ENCODE peak calls at places on chromosome 15, in four cellular contexts. One of them, this sample, is unnamed.

GRCh38 chr15:82571722-82572222 is 31.5 kb upstream of the RPS17 start:
- DNase-seq in uterus: peak; percentile 77
- DNase-seq in prostate gland: peak; percentile 18
- DNase-seq in sigmoid colon: peak; percentile 92
- DNase-seq in this sample: peak; percentile 55

GRCh38 chr15:51678081-51678480 is 3.2 kb upstream of the SCG3 start:
- DNase-seq in uterus: no peak
- DNase-seq in prostate gland: no peak
- DNase-seq in sigmoid colon: no peak
- DNase-seq in this sample: no peak

GRCh38 chr15:94412979-94413741 is 181.8 kb downstream of the MCTP2 start:
- DNase-seq in uterus: no peak
- DNase-seq in prostate gland: no peak
- DNase-seq in sigmoid colon: no peak
- DNase-seq in this sample: no peak

GRCh38 chr15:75043509-75044257 is 20.3 kb downstream of the PPCDC start:
- DNase-seq in uterus: peak; percentile 95
- DNase-seq in prostate gland: peak; percentile 47
- DNase-seq in sigmoid colon: peak; percentile 98
- DNase-seq in this sample: peak; percentile 32

GRCh38 chr15:40957581-40958051 is 4.3 kb downstream of the CHAC1 start:
- DNase-seq in uterus: no peak
- DNase-seq in prostate gland: peak; percentile 76
- DNase-seq in sigmoid colon: peak; percentile 96
- DNase-seq in this sample: no peak

GRCh38 chr15:57391537-57391936 is 15.2 kb downstream of the CGNL1 start:
- DNase-seq in uterus: no peak
- DNase-seq in prostate gland: no peak
- DNase-seq in sigmoid colon: no peak
- DNase-seq in this sample: no peak

GRCh38 chr15:73284073-73284472 is 84.7 kb downstream of the HCN4 start:
- DNase-seq in uterus: no peak
- DNase-seq in prostate gland: no peak
- DNase-seq in sigmoid colon: no peak
- DNase-seq in this sample: no peak

GRCh38 chr15:81752149-81752942 is 293.5 kb downstream of the MEX3B start:
- DNase-seq in uterus: peak; percentile 40
- DNase-seq in prostate gland: peak; percentile 45
- DNase-seq in sigmoid colon: peak; percentile 76
- DNase-seq in this sample: no peak

GRCh38 chr15:28876131-28876844 is 9.5 kb upstream of the APBA2 start:
- DNase-seq in uterus: no peak
- DNase-seq in prostate gland: no peak
- DNase-seq in sigmoid colon: no peak
- DNase-seq in this sample: no peak

GRCh38 chr15:62824111-62824737 is 218.3 kb upstream of the TPM1 start:
- DNase-seq in uterus: no peak
- DNase-seq in prostate gland: no peak
- DNase-seq in sigmoid colon: no peak
- DNase-seq in this sample: peak; percentile 31

GRCh38 chr15:35206060-35206675 is 121.1 kb upstream of the NANOGP8 start:
- DNase-seq in uterus: no peak
- DNase-seq in prostate gland: no peak
- DNase-seq in sigmoid colon: no peak
- DNase-seq in this sample: no peak

GRCh38 chr15:50098576-50098975 is 20.5 kb downstream of the ATP8B4 start:
- DNase-seq in uterus: no peak
- DNase-seq in prostate gland: no peak
- DNase-seq in sigmoid colon: no peak
- DNase-seq in this sample: no peak

GRCh38 chr15:34609658-34610057 is 26.2 kb upstream of the GOLGA8B start:
- DNase-seq in uterus: no peak
- DNase-seq in prostate gland: no peak
- DNase-seq in sigmoid colon: no peak
- DNase-seq in this sample: no peak

GRCh38 chr15:32933241-32933640 is 215.4 kb downstream of the GREM1 start:
- DNase-seq in uterus: no peak
- DNase-seq in prostate gland: no peak
- DNase-seq in sigmoid colon: no peak
- DNase-seq in this sample: no peak

GRCh38 chr15:96703794-96704550 is 373.5 kb downstream of the NR2F2 start:
- DNase-seq in uterus: no peak
- DNase-seq in prostate gland: no peak
- DNase-seq in sigmoid colon: no peak
- DNase-seq in this sample: no peak

GRCh38 chr15:79292011-79292410 is 9.5 kb downstream of the ANKRD34C start:
- DNase-seq in uterus: no peak
- DNase-seq in prostate gland: no peak
- DNase-seq in sigmoid colon: no peak
- DNase-seq in this sample: no peak

GRCh38 chr15:100220058-100220728 is 121.6 kb downstream of the ADAMTS17 start:
- DNase-seq in uterus: no peak
- DNase-seq in prostate gland: no peak
- DNase-seq in sigmoid colon: no peak
- DNase-seq in this sample: no peak

GRCh38 chr15:72341361-72341760 is 21.4 kb upstream of the CELF6 start:
- DNase-seq in uterus: no peak
- DNase-seq in prostate gland: no peak
- DNase-seq in sigmoid colon: no peak
- DNase-seq in this sample: no peak

GRCh38 chr15:58260911-58261267 is 122.7 kb downstream of the AQP9 start:
- DNase-seq in uterus: no peak
- DNase-seq in prostate gland: no peak
- DNase-seq in sigmoid colon: no peak
- DNase-seq in this sample: no peak

GRCh38 chr15:31364301-31365031 is 37.8 kb downstream of the KLF13 start:
- DNase-seq in uterus: no peak
- DNase-seq in prostate gland: no peak
- DNase-seq in sigmoid colon: no peak
- DNase-seq in this sample: no peak
- TF ChIP-seq POLR2A in uterus: no peak
- TF ChIP-seq POLR2A in prostate gland: no peak
- TF ChIP-seq POLR2A in sigmoid colon: no peak
- TF ChIP-seq POLR2A in this sample: no peak

GRCh38 chr15:67202091-67202490 is 52.4 kb downstream of the AAGAB start:
- DNase-seq in uterus: no peak
- DNase-seq in prostate gland: no peak
- DNase-seq in sigmoid colon: no peak
- DNase-seq in this sample: no peak
- TF ChIP-seq POLR2A in uterus: no peak
- TF ChIP-seq POLR2A in prostate gland: no peak
- TF ChIP-seq POLR2A in sigmoid colon: no peak
- TF ChIP-seq POLR2A in this sample: no peak

GRCh38 chr15:99123706-99124451 is 19.0 kb downstream of the SYNM start:
- DNase-seq in uterus: peak; percentile 80
- DNase-seq in prostate gland: peak; percentile 46
- DNase-seq in sigmoid colon: peak; percentile 97
- DNase-seq in this sample: peak; percentile 68
- TF ChIP-seq POLR2A in uterus: no peak
- TF ChIP-seq POLR2A in prostate gland: no peak
- TF ChIP-seq POLR2A in sigmoid colon: no peak
- TF ChIP-seq POLR2A in this sample: no peak

GRCh38 chr15:39173426-39173825 is 407.5 kb upstream of the THBS1 start:
- DNase-seq in uterus: no peak
- DNase-seq in prostate gland: no peak
- DNase-seq in sigmoid colon: no peak
- DNase-seq in this sample: no peak
- TF ChIP-seq POLR2A in uterus: no peak
- TF ChIP-seq POLR2A in prostate gland: no peak
- TF ChIP-seq POLR2A in sigmoid colon: no peak
- TF ChIP-seq POLR2A in this sample: no peak

GRCh38 chr15:48927181-48927580 is 36.5 kb downstream of the SHC4 start:
- DNase-seq in uterus: no peak
- DNase-seq in prostate gland: no peak
- DNase-seq in sigmoid colon: no peak
- DNase-seq in this sample: no peak
- TF ChIP-seq POLR2A in uterus: no peak
- TF ChIP-seq POLR2A in prostate gland: no peak
- TF ChIP-seq POLR2A in sigmoid colon: no peak
- TF ChIP-seq POLR2A in this sample: no peak

GRCh38 chr15:69853572-69853971 is 244.1 kb downstream of the TLE3 start:
- DNase-seq in uterus: no peak
- DNase-seq in prostate gland: no peak
- DNase-seq in sigmoid colon: no peak
- DNase-seq in this sample: peak; percentile 74
- TF ChIP-seq POLR2A in uterus: no peak
- TF ChIP-seq POLR2A in prostate gland: no peak
- TF ChIP-seq POLR2A in sigmoid colon: no peak
- TF ChIP-seq POLR2A in this sample: peak; percentile 17

DNA sequence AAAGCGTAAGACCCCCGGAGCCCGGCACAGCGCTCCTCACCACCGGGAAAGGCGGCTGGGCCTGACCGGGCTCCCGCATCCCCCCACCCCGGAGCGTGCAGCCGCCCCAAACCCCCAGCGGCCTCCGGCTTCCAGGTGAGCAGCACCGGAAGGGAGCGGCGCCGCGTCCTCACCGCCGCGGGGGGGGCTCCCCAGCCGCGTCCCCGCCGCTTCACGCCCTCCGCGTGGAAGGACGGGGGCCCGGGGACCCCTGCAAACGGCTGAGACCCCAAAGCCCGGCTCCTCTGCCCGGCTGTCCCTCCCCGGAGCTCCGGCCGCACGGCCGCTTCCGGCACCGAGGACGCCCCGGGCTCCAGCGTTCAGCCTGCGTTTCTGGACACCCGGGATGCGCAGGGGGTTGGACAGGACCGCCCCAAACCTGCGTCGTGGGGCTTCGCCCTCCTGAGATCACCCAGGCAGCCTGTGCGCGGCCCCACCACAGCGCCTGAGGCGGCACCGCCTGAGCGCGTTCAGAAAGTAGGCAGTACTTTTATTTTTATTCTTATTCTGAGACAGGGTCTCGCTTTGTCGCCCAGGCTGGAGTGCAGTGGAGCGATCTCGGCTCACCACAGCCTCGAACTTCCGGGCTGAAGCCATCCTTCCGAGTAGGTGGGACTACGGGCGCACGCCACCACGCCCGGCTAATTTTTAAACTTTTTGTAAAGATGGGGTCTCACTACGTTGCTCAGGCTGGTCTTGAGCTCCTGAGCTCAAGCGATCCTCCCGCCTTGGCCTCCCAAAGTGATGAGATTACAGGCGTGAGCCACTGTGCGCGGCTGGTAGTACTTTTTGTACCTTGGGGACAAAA is 51.6 kb upstream of the BLM start:
- DNase-seq in uterus: peak; percentile 68
- DNase-seq in prostate gland: peak; percentile 41
- DNase-seq in sigmoid colon: peak; percentile 83
- DNase-seq in this sample: peak; percentile 51
- TF ChIP-seq POLR2A in uterus: peak; percentile 33
- TF ChIP-seq POLR2A in prostate gland: peak; percentile 58
- TF ChIP-seq POLR2A in sigmoid colon: peak; percentile 28
- TF ChIP-seq POLR2A in this sample: peak; percentile 71